ENCODE peak calls at places on chromosomes 12 and 14, in ten cellular contexts. D is K562, X is A549, W is SK-N-SH, O is stomach, N is HepG2, I is tibial nerve, K is transverse colon, G is ovary, C is suprapubic skin. S is an unnamed sample. For H3K4me1, the result is how much of the 10 kb centered on the place peaks cover.

GRCh38 chr12:39646963-39647362 is 27.4 kb upstream of the ABCD2 start:
- DNase-seq in O (no peak), X (no peak), D (no peak), I (no peak), G (no peak), N (no peak), C (no peak), K (no peak), W (no peak), S (no peak)

GRCh38 chr12:87427770-87428169 is 601.4 kb downstream of the C12orf50 start:
- DNase-seq in C (no peak), O (no peak), D (no peak), K (no peak), W (no peak), G (no peak), X (no peak), N (no peak), I (no peak), S (no peak)

GRCh38 chr14:21408152-21408551 is 24.3 kb upstream of the SUPT16H start:
- DNase-seq in K (no peak), W (no peak), I (no peak), O (no peak), X (peak), N (no peak), D (no peak), G (no peak), C (no peak), S (no peak)

GRCh38 chr14:55301722-55302121 is 30.5 kb downstream of the FBXO34 start:
- DNase-seq in G (no peak), W (peak), N (peak), K (no peak), D (peak), O (no peak), C (no peak), I (no peak), X (peak), S (no peak)

GRCh38 chr12:124283326-124283725 is 11.6 kb upstream of the RFLNA start:
- DNase-seq in K (no peak), N (no peak), O (no peak), W (no peak), C (no peak), X (no peak), I (no peak), G (no peak), D (no peak), S (no peak)

GRCh38 chr14:46063872-46064271 is 587.7 kb downstream of the RPL10L start:
- DNase-seq in X (peak), N (no peak), C (no peak), K (no peak), D (no peak), W (peak), O (no peak), I (no peak), G (no peak), S (no peak)

GRCh38 chr14:36935976-36936678 is 236.3 kb downstream of the SLC25A21 start:
- DNase-seq in N (no peak), X (peak), K (no peak), D (no peak), O (no peak), W (no peak), G (no peak), C (no peak), I (no peak), S (no peak)

GRCh38 chr12:89702503-89702902 is 6.1 kb downstream of the ATP2B1 start:
- DNase-seq in I (no peak), D (no peak), N (no peak), K (no peak), W (no peak), C (no peak), G (no peak), O (no peak), X (no peak), S (no peak)

GRCh38 chr14:85234626-85235025 is 295.3 kb upstream of the FLRT2 start:
- DNase-seq in O (no peak), C (no peak), N (no peak), W (no peak), K (no peak), G (no peak), X (peak), I (no peak), D (no peak), S (no peak)

GRCh38 chr14:50964683-50965390 is 20.6 kb upstream of the PYGL start:
- DNase-seq in X (peak), K (peak), C (no peak), I (no peak), W (no peak), O (peak), G (peak), N (peak), D (no peak), S (peak)
- TF ChIP-seq EP300 in X (no peak), K (no peak), C (no peak), I (no peak), W (no peak), O (no peak), G (no peak), N (no peak), D (no peak), S (no peak)

GRCh38 chr14:95315579-95315978 is 4.1 kb downstream of the CLMN start:
- DNase-seq in O (no peak), N (no peak), G (no peak), D (no peak), I (no peak), C (no peak), X (no peak), W (no peak), K (no peak), S (no peak)
- H3K4me1 ChIP-seq in O (under half), N (half or more), G (under half), D (under half), I (half or more), C (under half), X (half or more), W (under half), K (under half), S (under half)

DNA sequence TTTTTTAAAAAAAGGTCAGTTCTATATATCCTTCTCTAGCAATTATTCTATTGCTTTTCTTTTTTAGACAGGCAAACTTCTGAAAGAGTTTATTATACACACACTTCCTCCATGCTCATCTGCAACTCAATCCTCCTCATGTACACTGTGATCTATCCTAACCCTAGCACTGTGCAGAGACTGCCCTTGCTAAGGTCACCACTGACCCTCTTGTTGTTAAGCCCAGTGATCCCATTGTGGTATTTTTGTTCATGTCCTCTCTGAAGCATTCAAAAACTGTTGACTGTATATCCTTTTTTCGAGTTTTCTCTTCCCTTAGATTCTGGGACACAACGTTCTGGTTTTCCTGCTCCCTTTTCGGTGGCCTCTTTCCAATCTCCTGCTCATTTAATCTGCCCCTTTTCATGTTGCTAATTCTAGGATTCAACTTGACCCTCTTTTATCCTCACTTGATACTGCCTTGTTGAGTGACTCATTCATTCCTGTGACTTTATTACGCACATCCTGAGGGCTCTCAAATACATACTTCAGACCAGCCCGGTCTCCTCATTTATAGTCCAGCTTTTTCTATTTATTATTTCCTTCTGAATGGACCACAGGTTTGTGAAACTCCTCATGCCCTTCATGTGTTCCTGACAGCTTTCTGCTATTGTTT is 53.9 kb upstream of the PTPRB start:
- DNase-seq in G (no peak), D (no peak), I (no peak), W (no peak), N (no peak), X (no peak), K (no peak), O (no peak), C (no peak), S (no peak)
- TF ChIP-seq EP300 in G (no peak), D (no peak), I (peak), W (no peak), N (no peak), X (no peak), K (no peak), O (no peak), C (no peak), S (no peak)

DNA sequence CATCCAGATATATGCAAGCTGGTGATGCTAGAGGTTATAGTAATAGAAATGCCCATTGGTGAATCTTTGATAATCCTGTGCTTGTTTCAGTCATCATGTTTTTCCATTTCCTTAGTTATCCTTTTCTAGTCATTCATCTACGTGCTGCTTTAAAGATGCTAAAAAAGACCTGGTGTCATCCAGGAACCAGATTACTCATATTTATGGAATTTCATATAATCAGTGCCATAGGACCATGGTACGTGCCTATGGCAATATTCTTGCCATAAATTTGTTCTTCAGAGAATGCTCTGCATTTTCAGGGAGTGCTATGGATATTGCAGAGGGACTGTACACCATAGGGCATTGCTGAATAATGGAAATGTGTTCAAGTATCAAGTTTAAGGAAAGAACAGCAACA is 267.3 kb downstream of the AKAP6 start:
- DNase-seq in C (no peak), O (no peak), G (no peak), D (no peak), X (no peak), I (no peak), K (no peak), N (no peak), W (no peak), S (no peak)
- H3K4me1 ChIP-seq in C (under half), O (under half), G (under half), D (under half), X (under half), I (under half), K (under half), N (under half), W (under half), S (under half)

GRCh38 chr14:104718871-104719270 is 5.2 kb upstream of the ADSS1 start:
- DNase-seq in N (no peak), K (no peak), X (no peak), O (no peak), W (no peak), C (no peak), D (no peak), I (no peak), G (no peak), S (no peak)
- TF ChIP-seq EP300 in N (no peak), K (no peak), X (no peak), O (no peak), W (no peak), C (no peak), D (no peak), I (no peak), G (no peak), S (no peak)

DNA sequence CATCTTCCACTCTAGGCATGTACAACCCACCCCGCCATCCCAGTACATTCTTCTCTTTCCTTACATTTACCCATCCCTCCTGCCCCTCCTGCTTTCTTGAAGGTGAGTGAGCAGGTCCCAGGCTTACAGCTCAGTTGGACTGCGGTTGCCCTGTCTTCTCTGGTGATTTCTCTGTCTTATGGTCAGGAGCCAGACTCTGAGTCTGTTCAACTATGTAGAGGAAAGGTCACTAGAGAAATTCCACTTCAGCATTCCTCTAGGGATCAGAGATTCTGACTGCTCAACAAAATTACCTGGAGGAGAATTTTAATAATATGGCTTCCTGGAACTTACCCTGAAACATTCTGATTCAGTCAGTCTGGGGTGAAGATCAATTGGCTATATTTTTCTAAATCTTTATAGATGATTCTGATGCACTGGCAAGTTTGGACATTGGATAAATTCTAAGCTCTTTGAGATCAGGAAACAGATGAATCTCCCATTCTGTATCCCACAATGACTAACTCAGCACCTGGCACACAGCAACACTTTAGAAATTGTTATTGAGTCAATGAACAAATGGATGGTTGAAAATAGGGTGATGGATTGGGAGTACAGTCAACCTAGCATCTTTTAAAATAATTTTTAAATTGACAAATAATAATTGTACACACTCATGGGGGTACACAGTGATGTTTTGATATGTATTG is 128.6 kb upstream of the HIF1A start:
- DNase-seq in G (no peak), D (no peak), I (no peak), N (no peak), W (no peak), O (no peak), X (no peak), C (no peak), K (no peak), S (no peak)
- H3K4me1 ChIP-seq in G (under half), D (under half), I (half or more), N (half or more), W (under half), O (under half), X (half or more), C (half or more), K (under half), S (under half)

DNA sequence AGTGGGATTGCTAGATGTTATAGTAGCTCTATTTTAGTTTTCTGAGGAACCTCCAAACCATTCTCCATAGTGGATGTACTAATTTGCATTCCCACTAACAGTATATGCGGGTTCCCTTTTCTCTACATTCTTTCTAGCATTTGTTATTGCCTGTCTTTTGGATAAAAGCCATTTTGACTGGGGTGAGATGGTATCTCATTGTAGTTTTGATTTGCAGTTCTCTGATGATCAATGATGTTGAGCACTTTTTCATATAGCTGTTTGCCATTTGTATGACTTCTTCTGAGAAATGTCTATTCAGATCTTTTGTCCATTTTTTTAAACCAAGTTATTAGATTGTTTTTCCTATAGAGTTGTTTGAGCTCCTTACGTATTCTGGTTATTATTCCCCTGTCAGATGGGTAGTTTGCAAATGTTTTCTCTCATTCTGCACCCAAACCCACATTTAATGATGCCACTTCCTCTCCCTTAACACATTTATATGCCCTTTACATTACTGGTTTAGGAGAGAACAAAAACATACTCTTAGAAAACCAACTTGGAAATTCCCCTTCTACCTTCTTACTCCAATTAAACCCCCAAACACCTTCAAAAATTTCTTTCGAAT is 48.2 kb downstream of the NELL2 start:
- DNase-seq in I (no peak), W (no peak), C (no peak), D (no peak), G (no peak), O (no peak), N (no peak), K (no peak), X (no peak), S (no peak)
- TF ChIP-seq EP300 in I (no peak), W (no peak), C (no peak), D (no peak), G (no peak), O (no peak), N (no peak), K (no peak), X (no peak), S (no peak)

GRCh38 chr14:69475194-69475818 is 9.2 kb upstream of the PLEKHD1 start:
- DNase-seq in C (no peak), I (no peak), N (peak), D (peak), W (peak), X (peak), G (no peak), O (no peak), K (no peak), S (no peak)

GRCh38 chr14:69483765-69484443 is 624 bp upstream of the PLEKHD1 start:
- DNase-seq in C (no peak), N (no peak), K (peak), X (peak), I (no peak), W (peak), O (no peak), D (no peak), G (peak), S (no peak)

GRCh38 chr14:69480136-69480535 is 4.4 kb upstream of the PLEKHD1 start:
- DNase-seq in D (no peak), I (no peak), N (no peak), K (no peak), W (no peak), G (no peak), C (no peak), X (no peak), O (no peak), S (no peak)

GRCh38 chr14:69481815-69482568 is 2.5 kb upstream of the PLEKHD1 start:
- DNase-seq in K (no peak), D (peak), X (no peak), N (no peak), W (no peak), O (no peak), C (no peak), I (no peak), G (no peak), S (no peak)

DNA sequence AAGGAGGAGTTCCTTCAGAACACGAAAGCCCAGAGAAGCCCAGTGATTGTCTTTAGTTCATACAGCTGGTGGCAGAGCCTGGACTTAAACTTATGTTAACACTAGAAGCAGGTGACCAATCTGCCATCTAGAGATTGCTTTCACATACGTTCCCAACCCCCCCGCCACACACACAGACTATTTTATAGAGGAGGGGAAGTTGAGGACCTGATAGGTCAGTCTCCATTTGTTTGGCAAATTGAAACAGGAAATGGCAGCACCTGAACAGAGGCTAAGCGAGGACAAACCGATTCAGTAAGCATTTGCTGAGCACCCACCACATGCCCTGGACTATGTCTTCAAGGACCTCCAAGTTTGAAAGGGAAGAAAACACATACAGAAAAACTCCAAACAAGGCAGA is 4.8 kb upstream of the PLEKHD1 start:
- DNase-seq in X (no peak), N (no peak), G (no peak), I (no peak), K (no peak), D (no peak), C (no peak), O (no peak), W (no peak), S (no peak)
- H3K4me1 ChIP-seq in X (under half), N (under half), G (under half), I (under half), K (under half), D (under half), C (under half), O (under half), W (under half), S (under half)